ENCODE peak calls at places on chromosomes 7 and 10, in four cellular contexts. One of them, this sample, is unnamed.

GRCh38 chr7:44629825-44630580 is 23.6 kb downstream of the OGDH start:
- DNase-seq in naive thymus-derived CD4-positive, alpha-beta T cell: no peak
- DNase-seq in fibroblast of lung: no peak
- DNase-seq in lung: no peak
- DNase-seq in this sample: no peak

GRCh38 chr7:65307651-65308299 is 65.9 kb upstream of the ZNF92 start:
- DNase-seq in naive thymus-derived CD4-positive, alpha-beta T cell: peak
- DNase-seq in fibroblast of lung: peak
- DNase-seq in lung: peak
- DNase-seq in this sample: peak

GRCh38 chr10:8006274-8006999 is 48.1 kb upstream of the GATA3 start:
- DNase-seq in naive thymus-derived CD4-positive, alpha-beta T cell: no peak
- DNase-seq in fibroblast of lung: no peak
- DNase-seq in lung: no peak
- DNase-seq in this sample: no peak

GRCh38 chr10:102994551-102995295 is 76.6 kb downstream of the CNNM2 start:
- DNase-seq in naive thymus-derived CD4-positive, alpha-beta T cell: no peak
- DNase-seq in fibroblast of lung: no peak
- DNase-seq in lung: no peak
- DNase-seq in this sample: peak

GRCh38 chr7:92228100-92228499 is 17.6 kb downstream of the KRIT1 start:
- DNase-seq in naive thymus-derived CD4-positive, alpha-beta T cell: no peak
- DNase-seq in fibroblast of lung: no peak
- DNase-seq in lung: no peak
- DNase-seq in this sample: no peak

GRCh38 chr10:93598157-93598556 is 2.9 kb downstream of the RBP4 start:
- DNase-seq in naive thymus-derived CD4-positive, alpha-beta T cell: no peak
- DNase-seq in fibroblast of lung: no peak
- DNase-seq in lung: no peak
- DNase-seq in this sample: no peak

GRCh38 chr7:117061751-117062150 is 108.5 kb downstream of the ST7 start:
- DNase-seq in naive thymus-derived CD4-positive, alpha-beta T cell: no peak
- DNase-seq in fibroblast of lung: peak
- DNase-seq in lung: no peak
- DNase-seq in this sample: no peak

GRCh38 chr10:94902080-94902479 is 36.4 kb upstream of the CYP2C9 start:
- DNase-seq in naive thymus-derived CD4-positive, alpha-beta T cell: no peak
- DNase-seq in fibroblast of lung: no peak
- DNase-seq in lung: no peak
- DNase-seq in this sample: no peak

GRCh38 chr7:44058759-44059218 is 6.6 kb downstream of the PGAM2 start:
- DNase-seq in naive thymus-derived CD4-positive, alpha-beta T cell: no peak
- DNase-seq in fibroblast of lung: no peak
- DNase-seq in lung: no peak
- DNase-seq in this sample: no peak

GRCh38 chr10:113945075-113945686 is 90.7 kb downstream of the NHLRC2 start:
- DNase-seq in naive thymus-derived CD4-positive, alpha-beta T cell: no peak
- DNase-seq in fibroblast of lung: peak
- DNase-seq in lung: peak
- DNase-seq in this sample: no peak

GRCh38 chr10:110765513-110766375 is 106.0 kb upstream of the PDCD4 start:
- DNase-seq in naive thymus-derived CD4-positive, alpha-beta T cell: no peak
- DNase-seq in fibroblast of lung: peak
- DNase-seq in lung: no peak
- DNase-seq in this sample: no peak

GRCh38 chr10:21526184-21526951 is 886 bp upstream of the SKIDA1 start:
- DNase-seq in naive thymus-derived CD4-positive, alpha-beta T cell: peak
- DNase-seq in fibroblast of lung: peak
- DNase-seq in lung: peak
- DNase-seq in this sample: no peak

GRCh38 chr7:17946591-17946990 is 6.3 kb upstream of the SNX13 start:
- DNase-seq in naive thymus-derived CD4-positive, alpha-beta T cell: no peak
- DNase-seq in fibroblast of lung: no peak
- DNase-seq in lung: no peak
- DNase-seq in this sample: no peak

GRCh38 chr10:111410740-111411139 is 333.9 kb downstream of the ADRA2A start:
- DNase-seq in naive thymus-derived CD4-positive, alpha-beta T cell: no peak
- DNase-seq in fibroblast of lung: no peak
- DNase-seq in lung: no peak
- DNase-seq in this sample: no peak

GRCh38 chr7:100745184-100745583 is 11.8 kb downstream of the ZAN start:
- DNase-seq in naive thymus-derived CD4-positive, alpha-beta T cell: no peak
- DNase-seq in fibroblast of lung: peak
- DNase-seq in lung: no peak
- DNase-seq in this sample: no peak

GRCh38 chr10:26269754-26270153 is 53.2 kb downstream of the GAD2 start:
- DNase-seq in naive thymus-derived CD4-positive, alpha-beta T cell: no peak
- DNase-seq in fibroblast of lung: no peak
- DNase-seq in lung: no peak
- DNase-seq in this sample: peak

GRCh38 chr10:12957081-12957480 is 44.4 kb downstream of the CCDC3 start:
- DNase-seq in naive thymus-derived CD4-positive, alpha-beta T cell: no peak
- DNase-seq in fibroblast of lung: no peak
- DNase-seq in lung: no peak
- DNase-seq in this sample: no peak

DNA sequence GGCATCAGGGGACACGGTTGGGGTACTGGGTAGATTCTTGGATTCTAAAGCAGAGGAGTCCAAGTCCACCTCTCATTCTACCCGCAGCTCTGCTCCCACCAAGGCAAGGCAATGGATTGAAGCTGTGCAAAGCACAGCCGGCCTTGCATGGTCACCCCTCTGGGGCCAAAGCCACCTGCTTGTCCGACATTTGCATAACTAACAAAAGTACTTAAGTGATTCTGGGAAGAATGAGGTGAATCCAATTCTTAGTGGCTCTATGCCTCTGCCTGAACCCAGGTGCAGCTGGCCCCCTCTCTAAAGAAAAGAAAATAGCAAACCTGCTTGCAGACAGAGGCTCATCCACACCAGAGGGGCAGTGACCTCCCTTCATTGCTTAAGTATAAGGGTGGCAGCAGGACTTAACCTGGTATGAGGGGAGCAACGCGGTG is 10.7 kb upstream of the COBL start:
- DNase-seq in naive thymus-derived CD4-positive, alpha-beta T cell: no peak
- DNase-seq in fibroblast of lung: no peak
- DNase-seq in lung: no peak
- DNase-seq in this sample: no peak
- H3K4me3 ChIP-seq in naive thymus-derived CD4-positive, alpha-beta T cell: no peak
- H3K4me3 ChIP-seq in fibroblast of lung: no peak
- H3K4me3 ChIP-seq in lung: no peak
- H3K4me3 ChIP-seq in this sample: no peak

DNA sequence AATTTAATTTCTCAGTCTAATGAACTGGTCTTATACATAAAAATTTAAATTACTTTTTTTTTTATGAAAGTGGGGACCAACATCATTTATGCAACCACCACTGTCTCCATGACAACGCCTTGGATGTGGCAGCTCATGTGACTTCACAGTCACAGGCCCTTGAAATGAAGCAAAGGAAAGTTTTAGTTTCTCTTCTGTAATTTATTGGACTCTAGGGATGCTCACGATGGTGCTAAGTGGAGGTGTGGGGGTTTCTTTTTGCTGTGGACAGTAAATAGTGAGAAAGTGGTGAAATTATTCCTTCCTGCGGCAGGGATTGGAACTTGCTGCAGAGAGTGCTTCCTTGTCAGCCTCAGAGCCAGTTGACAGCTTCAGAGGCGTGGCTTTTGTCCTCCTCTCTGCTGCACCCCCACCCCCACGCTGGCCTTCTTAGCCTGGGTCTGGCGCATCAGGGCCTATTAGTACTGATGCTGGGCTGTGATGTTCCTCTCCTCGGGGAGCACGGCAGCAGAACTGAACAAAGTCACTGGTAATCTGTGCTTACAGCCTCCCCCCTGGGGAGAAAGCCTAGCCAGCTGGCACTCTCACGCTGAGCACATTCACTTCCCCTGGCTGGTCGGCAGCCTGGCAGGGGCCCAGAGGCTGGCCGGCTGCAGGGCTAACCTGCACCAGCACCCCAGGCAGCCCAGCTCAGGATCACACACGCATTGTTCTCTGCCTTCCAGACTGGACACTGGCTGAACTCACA is 517.5 kb upstream of the GALNT17 start:
- DNase-seq in naive thymus-derived CD4-positive, alpha-beta T cell: no peak
- DNase-seq in fibroblast of lung: peak
- DNase-seq in lung: peak
- DNase-seq in this sample: peak
- H3K4me3 ChIP-seq in naive thymus-derived CD4-positive, alpha-beta T cell: no peak
- H3K4me3 ChIP-seq in fibroblast of lung: no peak
- H3K4me3 ChIP-seq in lung: no peak
- H3K4me3 ChIP-seq in this sample: no peak

DNA sequence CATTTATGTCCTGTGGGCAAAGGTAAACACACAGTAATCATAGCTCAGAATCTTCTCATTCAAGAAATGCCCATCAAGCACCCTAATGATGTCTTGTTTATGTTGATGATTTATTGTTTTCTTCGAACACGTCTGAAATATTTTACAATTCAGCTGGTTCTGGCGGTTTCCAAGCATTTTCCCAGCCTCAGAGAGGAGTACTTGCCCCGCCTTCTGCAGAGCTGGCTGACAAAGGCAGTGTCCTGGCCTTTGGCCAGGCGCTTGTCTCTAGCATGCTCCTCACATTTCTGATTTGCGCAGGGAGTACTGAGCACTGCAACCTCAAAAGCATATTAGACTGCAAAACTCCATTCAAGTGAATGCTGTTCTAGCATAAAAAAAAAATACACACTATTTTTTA is 314.2 kb upstream of the GNAI1 start:
- DNase-seq in naive thymus-derived CD4-positive, alpha-beta T cell: no peak
- DNase-seq in fibroblast of lung: peak
- DNase-seq in lung: no peak
- DNase-seq in this sample: no peak
- H3K4me3 ChIP-seq in naive thymus-derived CD4-positive, alpha-beta T cell: no peak
- H3K4me3 ChIP-seq in fibroblast of lung: no peak
- H3K4me3 ChIP-seq in lung: no peak
- H3K4me3 ChIP-seq in this sample: no peak

GRCh38 chr10:31774291-31774900 is 154.2 kb downstream of the ARHGAP12 start:
- DNase-seq in naive thymus-derived CD4-positive, alpha-beta T cell: no peak
- DNase-seq in fibroblast of lung: no peak
- DNase-seq in lung: no peak
- DNase-seq in this sample: no peak
- H3K4me3 ChIP-seq in naive thymus-derived CD4-positive, alpha-beta T cell: no peak
- H3K4me3 ChIP-seq in fibroblast of lung: no peak
- H3K4me3 ChIP-seq in lung: no peak
- H3K4me3 ChIP-seq in this sample: no peak

DNA sequence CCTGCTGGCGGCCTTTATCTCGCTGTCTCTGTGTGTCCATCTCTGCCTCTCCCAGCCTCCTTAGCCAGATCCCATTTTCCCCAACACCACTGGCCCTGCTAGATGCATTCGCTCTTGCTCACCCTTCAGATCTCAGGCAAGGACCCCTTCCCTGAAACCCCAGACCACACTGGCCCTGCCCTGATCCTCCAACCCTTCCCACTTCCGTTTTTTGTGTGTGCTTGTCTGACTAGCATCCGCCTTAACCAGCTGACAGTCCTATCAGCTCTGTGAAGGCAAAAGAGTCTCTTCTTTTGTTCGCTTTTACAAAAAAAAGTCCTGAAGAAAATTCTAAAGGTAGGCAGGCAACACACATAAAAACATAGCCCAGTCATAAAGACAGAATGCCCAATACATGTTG is 28.7 kb downstream of the CHST15 start:
- DNase-seq in naive thymus-derived CD4-positive, alpha-beta T cell: no peak
- DNase-seq in fibroblast of lung: no peak
- DNase-seq in lung: no peak
- DNase-seq in this sample: peak
- H3K4me3 ChIP-seq in naive thymus-derived CD4-positive, alpha-beta T cell: no peak
- H3K4me3 ChIP-seq in fibroblast of lung: no peak
- H3K4me3 ChIP-seq in lung: no peak
- H3K4me3 ChIP-seq in this sample: no peak

DNA sequence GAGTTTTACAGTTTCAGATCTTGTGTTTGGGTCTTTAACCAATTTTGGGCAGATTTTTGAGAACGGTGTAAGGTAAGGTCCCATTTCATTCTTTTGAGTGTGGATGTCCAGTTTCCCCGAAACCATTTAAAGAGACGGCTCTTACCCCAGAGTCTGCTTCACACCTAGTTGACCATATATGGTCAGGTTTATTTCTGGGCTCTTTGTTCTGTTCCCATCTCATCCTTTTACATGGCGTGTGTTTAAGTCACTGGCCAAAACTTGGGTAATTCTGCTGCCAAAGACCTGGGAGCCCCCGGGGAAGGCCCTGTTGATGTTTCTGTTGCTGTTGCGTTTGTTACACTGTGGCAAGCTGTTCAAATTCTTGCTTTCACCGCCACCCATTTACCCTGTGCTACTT is 120.1 kb downstream of the PTPRN2 start:
- DNase-seq in naive thymus-derived CD4-positive, alpha-beta T cell: no peak
- DNase-seq in fibroblast of lung: no peak
- DNase-seq in lung: no peak
- DNase-seq in this sample: no peak
- H3K4me3 ChIP-seq in naive thymus-derived CD4-positive, alpha-beta T cell: no peak
- H3K4me3 ChIP-seq in fibroblast of lung: no peak
- H3K4me3 ChIP-seq in lung: no peak
- H3K4me3 ChIP-seq in this sample: no peak

This sample was measured in Jurkat, Clone E6-1.